ENCODE peak calls at places on chromosomes 4 and X, in ten cellular contexts. One of them, this sample, is unnamed. For H3K4me1, the result is how much of the 10 kb centered on the place peaks cover.

GRCh38 chr4:120692964-120693363 is 229.6 kb downstream of the PRDM5 start:
- DNase-seq in adipocyte: peak
- DNase-seq in tibial artery: no peak
- DNase-seq in DND-41: no peak
- DNase-seq in adrenal gland: peak
- DNase-seq in iPS DF 6.9: no peak
- DNase-seq in neural progenitor cell: no peak
- DNase-seq in cardiac muscle cell: no peak
- DNase-seq in keratinocyte: peak
- DNase-seq in fibroblast of lung: peak
- DNase-seq in this sample: no peak

GRCh38 chr4:13160906-13161305 is 323.2 kb downstream of the RAB28 start:
- DNase-seq in adipocyte: peak
- DNase-seq in tibial artery: no peak
- DNase-seq in DND-41: no peak
- DNase-seq in adrenal gland: no peak
- DNase-seq in iPS DF 6.9: no peak
- DNase-seq in neural progenitor cell: no peak
- DNase-seq in cardiac muscle cell: no peak
- DNase-seq in keratinocyte: no peak
- DNase-seq in fibroblast of lung: peak
- DNase-seq in this sample: no peak

GRCh38 chrX:17361620-17362019 is 13.4 kb upstream of the NHS start:
- DNase-seq in adipocyte: peak
- DNase-seq in tibial artery: no peak
- DNase-seq in DND-41: peak
- DNase-seq in adrenal gland: no peak
- DNase-seq in iPS DF 6.9: no peak
- DNase-seq in neural progenitor cell: peak
- DNase-seq in cardiac muscle cell: no peak
- DNase-seq in keratinocyte: no peak
- DNase-seq in fibroblast of lung: no peak
- DNase-seq in this sample: peak

GRCh38 chrX:41180194-41180902 is 95.1 kb downstream of the USP9X start:
- DNase-seq in adipocyte: peak
- DNase-seq in tibial artery: no peak
- DNase-seq in DND-41: peak
- DNase-seq in adrenal gland: peak
- DNase-seq in iPS DF 6.9: no peak
- DNase-seq in neural progenitor cell: peak
- DNase-seq in cardiac muscle cell: peak
- DNase-seq in keratinocyte: peak
- DNase-seq in fibroblast of lung: peak
- DNase-seq in this sample: peak

GRCh38 chr4:123479944-123480343 is 83.3 kb downstream of the SPRY1 start:
- DNase-seq in adipocyte: peak
- DNase-seq in tibial artery: no peak
- DNase-seq in DND-41: no peak
- DNase-seq in adrenal gland: no peak
- DNase-seq in iPS DF 6.9: no peak
- DNase-seq in neural progenitor cell: no peak
- DNase-seq in cardiac muscle cell: no peak
- DNase-seq in keratinocyte: no peak
- DNase-seq in fibroblast of lung: peak
- DNase-seq in this sample: no peak

GRCh38 chr4:186058253-186058979 is 10.5 kb upstream of the TLR3 start:
- DNase-seq in adipocyte: no peak
- DNase-seq in tibial artery: no peak
- DNase-seq in DND-41: no peak
- DNase-seq in adrenal gland: no peak
- DNase-seq in iPS DF 6.9: no peak
- DNase-seq in neural progenitor cell: no peak
- DNase-seq in cardiac muscle cell: no peak
- DNase-seq in keratinocyte: no peak
- DNase-seq in fibroblast of lung: no peak
- DNase-seq in this sample: no peak

GRCh38 chrX:119399772-119400101 is 601 bp downstream of the SLC25A43 start:
- DNase-seq in adipocyte: peak
- DNase-seq in tibial artery: no peak
- DNase-seq in DND-41: no peak
- DNase-seq in adrenal gland: no peak
- DNase-seq in iPS DF 6.9: no peak
- DNase-seq in neural progenitor cell: peak
- DNase-seq in cardiac muscle cell: no peak
- DNase-seq in keratinocyte: no peak
- DNase-seq in fibroblast of lung: peak
- DNase-seq in this sample: no peak

GRCh38 chr4:29079260-29079659 is 1640.9 kb upstream of the PCDH7 start:
- DNase-seq in adipocyte: no peak
- DNase-seq in tibial artery: no peak
- DNase-seq in DND-41: no peak
- DNase-seq in adrenal gland: no peak
- DNase-seq in iPS DF 6.9: no peak
- DNase-seq in neural progenitor cell: no peak
- DNase-seq in cardiac muscle cell: no peak
- DNase-seq in keratinocyte: no peak
- DNase-seq in fibroblast of lung: no peak
- DNase-seq in this sample: no peak

GRCh38 chr4:146330392-146330791 is 116.1 kb downstream of the REELD1 start:
- DNase-seq in adipocyte: peak
- DNase-seq in tibial artery: no peak
- DNase-seq in DND-41: no peak
- DNase-seq in adrenal gland: no peak
- DNase-seq in iPS DF 6.9: no peak
- DNase-seq in neural progenitor cell: no peak
- DNase-seq in cardiac muscle cell: no peak
- DNase-seq in keratinocyte: no peak
- DNase-seq in fibroblast of lung: peak
- DNase-seq in this sample: no peak

GRCh38 chr4:146333895-146334262 is 119.5 kb downstream of the REELD1 start:
- DNase-seq in adipocyte: no peak
- DNase-seq in tibial artery: no peak
- DNase-seq in DND-41: no peak
- DNase-seq in adrenal gland: no peak
- DNase-seq in iPS DF 6.9: no peak
- DNase-seq in neural progenitor cell: no peak
- DNase-seq in cardiac muscle cell: no peak
- DNase-seq in keratinocyte: no peak
- DNase-seq in fibroblast of lung: no peak
- DNase-seq in this sample: no peak

GRCh38 chr4:146334862-146335449 is 120.6 kb downstream of the REELD1 start:
- DNase-seq in adipocyte: no peak
- DNase-seq in tibial artery: no peak
- DNase-seq in DND-41: no peak
- DNase-seq in adrenal gland: no peak
- DNase-seq in iPS DF 6.9: no peak
- DNase-seq in neural progenitor cell: no peak
- DNase-seq in cardiac muscle cell: no peak
- DNase-seq in keratinocyte: no peak
- DNase-seq in fibroblast of lung: no peak
- DNase-seq in this sample: no peak

GRCh38 chr4:146335763-146336412 is 121.5 kb downstream of the REELD1 start:
- DNase-seq in adipocyte: peak
- DNase-seq in tibial artery: no peak
- DNase-seq in DND-41: no peak
- DNase-seq in adrenal gland: no peak
- DNase-seq in iPS DF 6.9: no peak
- DNase-seq in neural progenitor cell: no peak
- DNase-seq in cardiac muscle cell: no peak
- DNase-seq in keratinocyte: no peak
- DNase-seq in fibroblast of lung: peak
- DNase-seq in this sample: no peak

GRCh38 chr4:146333187-146333894 is 119.0 kb downstream of the REELD1 start:
- DNase-seq in adipocyte: peak
- DNase-seq in tibial artery: no peak
- DNase-seq in DND-41: peak
- DNase-seq in adrenal gland: no peak
- DNase-seq in iPS DF 6.9: no peak
- DNase-seq in neural progenitor cell: no peak
- DNase-seq in cardiac muscle cell: no peak
- DNase-seq in keratinocyte: no peak
- DNase-seq in fibroblast of lung: peak
- DNase-seq in this sample: no peak
- H3K4me1 ChIP-seq in adipocyte: under half
- H3K4me1 ChIP-seq in tibial artery: under half
- H3K4me1 ChIP-seq in DND-41: under half
- H3K4me1 ChIP-seq in adrenal gland: under half
- H3K4me1 ChIP-seq in iPS DF 6.9: under half
- H3K4me1 ChIP-seq in neural progenitor cell: under half
- H3K4me1 ChIP-seq in cardiac muscle cell: under half
- H3K4me1 ChIP-seq in keratinocyte: under half
- H3K4me1 ChIP-seq in fibroblast of lung: under half
- H3K4me1 ChIP-seq in this sample: under half

DNA sequence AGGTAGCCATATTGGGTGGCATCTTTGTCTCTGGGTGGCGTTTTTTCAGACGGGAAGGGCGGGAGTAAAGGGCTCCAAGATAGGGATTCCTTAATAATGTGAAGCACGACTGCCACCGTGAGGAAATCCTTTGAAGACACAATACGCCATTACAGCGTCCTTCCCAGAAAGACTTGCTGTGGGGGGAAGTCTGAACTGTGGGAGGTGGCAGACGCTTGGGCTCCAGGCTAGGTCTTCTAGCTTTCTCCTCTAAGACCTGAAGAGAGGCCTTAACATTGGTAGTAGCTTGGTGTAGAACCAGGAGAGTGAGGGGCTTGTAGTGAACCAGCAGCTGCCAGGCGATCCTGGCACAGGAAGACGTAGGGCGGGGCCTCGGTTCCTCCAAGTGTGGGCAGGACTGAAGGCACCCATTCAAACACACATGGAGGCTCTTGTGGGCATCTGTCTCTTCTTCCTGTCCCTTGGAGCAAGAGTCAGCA is 197.3 kb downstream of the OR13H1 start:
- DNase-seq in adipocyte: peak
- DNase-seq in tibial artery: no peak
- DNase-seq in DND-41: no peak
- DNase-seq in adrenal gland: no peak
- DNase-seq in iPS DF 6.9: no peak
- DNase-seq in neural progenitor cell: no peak
- DNase-seq in cardiac muscle cell: no peak
- DNase-seq in keratinocyte: no peak
- DNase-seq in fibroblast of lung: no peak
- DNase-seq in this sample: no peak
- H3K4me3 ChIP-seq in adipocyte: peak
- H3K4me3 ChIP-seq in tibial artery: no peak
- H3K4me3 ChIP-seq in DND-41: no peak
- H3K4me3 ChIP-seq in adrenal gland: peak
- H3K4me3 ChIP-seq in iPS DF 6.9: no peak
- H3K4me3 ChIP-seq in neural progenitor cell: no peak
- H3K4me3 ChIP-seq in cardiac muscle cell: no peak
- H3K4me3 ChIP-seq in keratinocyte: peak
- H3K4me3 ChIP-seq in fibroblast of lung: no peak
- H3K4me3 ChIP-seq in this sample: no peak

DNA sequence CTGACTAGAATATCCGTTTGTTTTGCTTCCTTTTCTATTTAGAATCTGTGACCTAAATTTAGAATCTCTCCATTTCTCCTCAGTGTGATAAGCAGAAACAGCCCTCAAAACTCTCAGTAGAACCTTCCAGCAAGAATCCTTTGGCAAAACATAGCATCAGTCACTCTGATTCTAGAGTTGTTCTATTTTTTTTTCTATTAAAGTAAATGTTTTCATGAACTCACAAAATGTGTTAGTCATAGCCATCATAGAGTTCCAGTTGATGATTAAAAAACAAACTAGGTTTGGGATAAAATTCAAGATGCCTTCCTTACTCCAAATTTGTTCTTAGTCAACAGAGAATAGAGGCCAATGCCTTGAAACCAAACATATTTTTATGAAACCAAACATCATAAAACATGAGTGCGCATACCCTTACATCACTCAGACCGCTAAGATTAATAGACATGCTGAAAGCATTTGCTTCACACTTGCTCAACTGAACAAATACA is 13.2 kb upstream of the C1QTNF7 start:
- DNase-seq in adipocyte: peak
- DNase-seq in tibial artery: no peak
- DNase-seq in DND-41: no peak
- DNase-seq in adrenal gland: no peak
- DNase-seq in iPS DF 6.9: no peak
- DNase-seq in neural progenitor cell: no peak
- DNase-seq in cardiac muscle cell: no peak
- DNase-seq in keratinocyte: no peak
- DNase-seq in fibroblast of lung: peak
- DNase-seq in this sample: no peak
- H3K4me1 ChIP-seq in adipocyte: under half
- H3K4me1 ChIP-seq in tibial artery: under half
- H3K4me1 ChIP-seq in DND-41: under half
- H3K4me1 ChIP-seq in adrenal gland: under half
- H3K4me1 ChIP-seq in iPS DF 6.9: under half
- H3K4me1 ChIP-seq in neural progenitor cell: under half
- H3K4me1 ChIP-seq in cardiac muscle cell: under half
- H3K4me1 ChIP-seq in keratinocyte: under half
- H3K4me1 ChIP-seq in fibroblast of lung: under half
- H3K4me1 ChIP-seq in this sample: under half

GRCh38 chrX:43881410-43882293 is 598 bp downstream of the MAOB start:
- DNase-seq in adipocyte: no peak
- DNase-seq in tibial artery: no peak
- DNase-seq in DND-41: no peak
- DNase-seq in adrenal gland: peak
- DNase-seq in iPS DF 6.9: no peak
- DNase-seq in neural progenitor cell: no peak
- DNase-seq in cardiac muscle cell: no peak
- DNase-seq in keratinocyte: no peak
- DNase-seq in fibroblast of lung: no peak
- DNase-seq in this sample: no peak

GRCh38 chrX:43880439-43880838 is 1.8 kb downstream of the MAOB start:
- DNase-seq in adipocyte: no peak
- DNase-seq in tibial artery: no peak
- DNase-seq in DND-41: no peak
- DNase-seq in adrenal gland: no peak
- DNase-seq in iPS DF 6.9: no peak
- DNase-seq in neural progenitor cell: no peak
- DNase-seq in cardiac muscle cell: no peak
- DNase-seq in keratinocyte: peak
- DNase-seq in fibroblast of lung: no peak
- DNase-seq in this sample: no peak

GRCh38 chrX:43878902-43879526 is 3.2 kb downstream of the MAOB start:
- DNase-seq in adipocyte: no peak
- DNase-seq in tibial artery: no peak
- DNase-seq in DND-41: no peak
- DNase-seq in adrenal gland: no peak
- DNase-seq in iPS DF 6.9: no peak
- DNase-seq in neural progenitor cell: no peak
- DNase-seq in cardiac muscle cell: no peak
- DNase-seq in keratinocyte: no peak
- DNase-seq in fibroblast of lung: peak
- DNase-seq in this sample: no peak

GRCh38 chrX:43885617-43886016 is 3.4 kb upstream of the MAOB start:
- DNase-seq in adipocyte: no peak
- DNase-seq in tibial artery: no peak
- DNase-seq in DND-41: no peak
- DNase-seq in adrenal gland: no peak
- DNase-seq in iPS DF 6.9: no peak
- DNase-seq in neural progenitor cell: no peak
- DNase-seq in cardiac muscle cell: no peak
- DNase-seq in keratinocyte: no peak
- DNase-seq in fibroblast of lung: no peak
- DNase-seq in this sample: no peak

DNA sequence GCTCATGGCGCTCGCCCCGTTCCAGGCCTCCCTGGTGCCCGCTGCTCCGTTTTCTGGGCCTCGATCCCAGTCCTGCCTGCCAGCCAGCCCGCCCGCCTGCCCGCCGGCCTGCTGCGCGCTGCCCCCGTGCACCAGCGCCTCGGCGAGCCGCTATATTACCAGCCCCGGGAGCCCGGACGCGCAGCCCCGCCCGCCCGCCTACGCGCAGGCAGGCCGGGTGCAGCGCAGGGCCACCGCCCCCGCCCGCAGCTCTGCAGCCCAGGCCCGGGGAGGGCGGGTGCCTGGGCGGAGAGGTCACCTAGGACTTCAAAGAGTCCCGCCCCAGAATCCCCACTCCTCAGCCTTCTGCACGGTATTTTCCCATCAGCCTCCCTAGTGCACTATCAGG is at the start of gene MAOB:
- DNase-seq in adipocyte: no peak
- DNase-seq in tibial artery: peak
- DNase-seq in DND-41: no peak
- DNase-seq in adrenal gland: peak
- DNase-seq in iPS DF 6.9: no peak
- DNase-seq in neural progenitor cell: peak
- DNase-seq in cardiac muscle cell: peak
- DNase-seq in keratinocyte: no peak
- DNase-seq in fibroblast of lung: no peak
- DNase-seq in this sample: no peak
- H3K4me3 ChIP-seq in adipocyte: peak
- H3K4me3 ChIP-seq in tibial artery: peak
- H3K4me3 ChIP-seq in DND-41: no peak
- H3K4me3 ChIP-seq in adrenal gland: peak
- H3K4me3 ChIP-seq in iPS DF 6.9: peak
- H3K4me3 ChIP-seq in neural progenitor cell: peak
- H3K4me3 ChIP-seq in cardiac muscle cell: peak
- H3K4me3 ChIP-seq in keratinocyte: no peak
- H3K4me3 ChIP-seq in fibroblast of lung: peak
- H3K4me3 ChIP-seq in this sample: no peak